ENCODE peak calls at places on chromosomes 6 and 20, in four cellular contexts. Q is WTC11, P is RWPE1, R is LNCaP clone FGC. U is an unnamed sample.

GRCh38 chr6:158943380-158944032 is 56.5 kb downstream of the RSPH3 start:
- DNase-seq in Q (no peak), P (no peak), R (no peak), U (no peak)

GRCh38 chr6:140445474-140446004 is 1071.1 kb upstream of the CITED2 start:
- DNase-seq in Q (no peak), P (peak; percentile 14), R (no peak), U (no peak)

GRCh38 chr6:74357329-74357728 is 661.3 kb downstream of the CD109 start:
- DNase-seq in Q (no peak), P (no peak), R (no peak), U (no peak)

GRCh38 chr6:159108438-159108985 is 60.7 kb upstream of the FNDC1 start:
- DNase-seq in Q (no peak), P (no peak), R (no peak), U (no peak)

GRCh38 chr6:42404494-42404893 is 47.2 kb downstream of the TRERF1 start:
- DNase-seq in Q (no peak), P (peak; percentile 89), R (no peak), U (peak; percentile 65)

GRCh38 chr20:61539706-61540360 is 287.8 kb downstream of the CDH4 start:
- DNase-seq in Q (no peak), P (no peak), R (no peak), U (no peak)

GRCh38 chr6:16947461-16948159 is 154.2 kb upstream of the STMND1 start:
- DNase-seq in Q (no peak), P (peak; percentile 61), R (peak; percentile 90), U (peak; percentile 50)

GRCh38 chr6:373031-373430 is 18.5 kb upstream of the IRF4 start:
- DNase-seq in Q (no peak), P (no peak), R (no peak), U (no peak)

GRCh38 chr6:122947355-122947754 is 48.7 kb upstream of the CLVS2 start:
- DNase-seq in Q (peak; percentile 32), P (peak; percentile 25), R (no peak), U (peak; percentile 1)

GRCh38 chr20:4117341-4117740 is 102.0 kb upstream of the RNF24 start:
- DNase-seq in Q (no peak), P (no peak), R (no peak), U (no peak)

GRCh38 chr6:52558266-52559000 is 18.4 kb downstream of the TRAM2 start:
- DNase-seq in Q (no peak), P (no peak), R (no peak), U (no peak)

GRCh38 chr6:159169193-159169555 is at the start of gene FNDC1:
- DNase-seq in Q (peak; percentile 63), P (peak; percentile 21), R (no peak), U (peak; percentile 67)

DNA sequence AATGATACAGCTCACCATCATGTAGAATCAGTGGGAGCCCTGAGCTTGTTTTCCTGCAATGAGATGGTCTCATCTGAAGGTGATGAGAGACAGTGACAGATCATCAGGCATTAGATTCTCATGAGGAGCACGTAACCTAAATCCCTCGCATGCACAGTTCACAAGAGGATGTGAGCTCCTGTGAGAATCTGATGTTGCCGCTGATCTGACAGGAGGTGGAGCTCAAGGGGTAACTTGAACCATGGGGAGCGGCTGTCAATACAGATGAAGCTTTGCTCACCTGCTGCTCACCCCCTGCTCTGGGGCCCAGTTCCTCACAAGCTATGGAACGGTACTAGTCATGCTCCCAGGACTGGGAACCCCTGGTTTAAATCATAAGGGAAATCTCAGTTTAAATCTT is 89.2 kb downstream of the THBS2 start:
- DNase-seq in Q (no peak), P (no peak), R (no peak), U (no peak)
- TF ChIP-seq CTCF in Q (no peak), P (no peak), R (no peak), U (no peak)

GRCh38 chr20:45098096-45098773 is 2.7 kb downstream of the KCNS1 start:
- DNase-seq in Q (peak; percentile 81), P (peak; percentile 46), R (no peak), U (peak; percentile 26)

GRCh38 chr20:45095753-45096371 is 5.1 kb downstream of the KCNS1 start:
- DNase-seq in Q (peak; percentile 70), P (peak; percentile 83), R (peak; percentile 48), U (peak; percentile 79)

GRCh38 chr20:45094864-45095574 is 5.9 kb downstream of the KCNS1 start:
- DNase-seq in Q (no peak), P (no peak), R (no peak), U (no peak)

GRCh38 chr20:45096781-45097180 is 4.1 kb downstream of the KCNS1 start:
- DNase-seq in Q (no peak), P (no peak), R (no peak), U (no peak)

GRCh38 chr20:45097485-45098095 is 3.3 kb downstream of the KCNS1 start:
- DNase-seq in Q (peak; percentile 50), P (peak; percentile 38), R (no peak), U (peak; percentile 74)
- TF ChIP-seq CTCF in Q (no peak), P (no peak), R (no peak), U (peak; percentile 67)

DNA sequence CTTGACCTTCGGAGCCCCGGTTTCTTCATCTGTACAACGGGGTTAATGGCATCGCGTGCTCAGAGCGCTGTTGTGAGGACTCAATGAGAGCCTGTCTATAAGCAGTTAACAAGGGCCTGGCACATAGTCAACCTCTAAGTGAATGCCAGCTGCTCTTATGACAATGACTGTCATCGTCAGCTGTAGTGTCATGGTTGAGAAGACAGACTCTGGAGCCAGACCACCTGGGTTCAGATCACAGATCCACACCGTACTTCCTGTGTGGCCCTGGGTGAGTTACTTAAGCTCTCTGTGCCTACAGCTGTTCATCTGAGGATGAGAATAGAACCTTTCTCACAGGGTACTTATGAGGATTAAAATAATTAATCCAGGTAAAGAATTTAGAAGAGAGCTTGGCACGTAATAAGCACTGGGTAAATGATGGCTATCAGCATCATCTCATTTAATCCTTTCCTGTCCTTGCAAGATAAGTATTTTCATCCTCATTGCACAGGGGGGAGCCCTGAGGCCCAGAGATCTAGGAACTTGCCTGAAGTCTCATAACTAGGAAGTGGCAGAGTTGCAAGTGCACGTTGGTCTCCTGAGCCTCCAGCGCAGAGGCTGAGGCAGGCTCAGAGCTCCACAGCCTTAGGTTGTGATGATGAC is 105.3 kb downstream of the EYA2 start:
- DNase-seq in Q (no peak), P (no peak), R (no peak), U (no peak)
- TF ChIP-seq CTCF in Q (no peak), P (no peak), R (no peak), U (no peak)

GRCh38 chr6:137696765-137697164 is 170.3 kb upstream of the TNFAIP3 start:
- DNase-seq in Q (no peak), P (no peak), R (no peak), U (no peak)

GRCh38 chr6:137700751-137701477 is 166.1 kb upstream of the TNFAIP3 start:
- DNase-seq in Q (no peak), P (no peak), R (no peak), U (no peak)

GRCh38 chr6:137698636-137699035 is 168.4 kb upstream of the TNFAIP3 start:
- DNase-seq in Q (no peak), P (no peak), R (no peak), U (no peak)

GRCh38 chr6:137699036-137699683 is 167.9 kb upstream of the TNFAIP3 start:
- DNase-seq in Q (no peak), P (no peak), R (no peak), U (peak; percentile 74)

GRCh38 chr6:137697267-137697938 is 169.7 kb upstream of the TNFAIP3 start:
- DNase-seq in Q (peak; percentile 19), P (no peak), R (no peak), U (no peak)
- TF ChIP-seq CTCF in Q (no peak), P (no peak), R (no peak), U (no peak)

U was measured in activated CD8-positive, alpha-beta T cell treated with anti-CD3 and anti-CD28 coated beads for 36 hours.